ENCODE peak calls at places on chromosomes 3 and 15, in seven cellular contexts. R, L, K, P, G, Q and U are unnamed samples.

GRCh38 chr15:76512971-76513370 is 176.4 kb downstream of the ISL2 start:
- DNase-seq in P (no peak), K (no peak), Q (peak), L (no peak), G (no peak), R (no peak), U (no peak)

GRCh38 chr3:126451511-126451910 is 24.2 kb downstream of the ZXDC start:
- DNase-seq in G (no peak), R (no peak), P (no peak), K (peak), Q (no peak), L (no peak), U (no peak)

GRCh38 chr15:31285772-31286261 is 40.8 kb upstream of the KLF13 start:
- DNase-seq in P (no peak), G (no peak), K (no peak), L (no peak), Q (no peak), R (no peak), U (no peak)

GRCh38 chr15:45048784-45049631 is 26.0 kb downstream of the SORD start:
- DNase-seq in Q (peak), G (no peak), R (no peak), P (no peak), K (no peak), L (no peak), U (no peak)

GRCh38 chr15:40106203-40107161 is 2.2 kb downstream of the BMF start:
- DNase-seq in P (peak), K (peak), L (peak), R (no peak), G (no peak), Q (peak), U (no peak)

GRCh38 chr3:144369151-144369879 is 397.7 kb downstream of the DIPK2A start:
- DNase-seq in K (no peak), R (no peak), Q (no peak), P (peak), L (no peak), G (no peak), U (no peak)

GRCh38 chr3:102790742-102791141 is 355.9 kb downstream of the ZPLD1 start:
- DNase-seq in Q (peak), P (no peak), L (no peak), R (no peak), G (no peak), K (no peak), U (no peak)

GRCh38 chr15:45143946-45144345 is 14.2 kb downstream of the DUOX1 start:
- DNase-seq in K (no peak), L (no peak), Q (no peak), P (no peak), G (no peak), R (no peak), U (no peak)

GRCh38 chr3:139441656-139442055 is 34.7 kb downstream of the RBP2 start:
- DNase-seq in R (no peak), Q (no peak), K (no peak), P (no peak), L (no peak), G (no peak), U (no peak)

GRCh38 chr3:126467611-126467955 is 8.1 kb downstream of the ZXDC start:
- DNase-seq in P (no peak), G (no peak), Q (no peak), K (no peak), L (no peak), R (no peak), U (no peak)

GRCh38 chr3:41975421-41976103 is 13.7 kb upstream of the ULK4 start:
- DNase-seq in P (no peak), Q (no peak), R (no peak), K (no peak), L (no peak), G (no peak), U (no peak)

GRCh38 chr15:31275331-31276262 is 51.0 kb upstream of the KLF13 start:
- DNase-seq in G (no peak), K (peak), Q (no peak), R (no peak), P (peak), L (peak), U (no peak)

GRCh38 chr3:30271781-30272180 is 334.6 kb upstream of the TGFBR2 start:
- DNase-seq in P (no peak), L (no peak), K (no peak), G (no peak), R (no peak), Q (no peak), U (no peak)

GRCh38 chr15:74397239-74398068 is 30.0 kb upstream of the CYP11A1 start:
- DNase-seq in G (no peak), L (no peak), R (no peak), K (no peak), P (no peak), Q (no peak), U (no peak)

GRCh38 chr15:95152741-95153140 is 921.4 kb downstream of the MCTP2 start:
- DNase-seq in K (no peak), L (no peak), P (no peak), Q (no peak), R (no peak), G (no peak), U (no peak)

GRCh38 chr3:90016492-90017065 is 909.2 kb downstream of the EPHA3 start:
- DNase-seq in G (no peak), L (no peak), R (no peak), P (no peak), Q (no peak), K (no peak), U (no peak)

GRCh38 chr3:171850968-171851600 is 7.9 kb downstream of the TMEM212 start:
- DNase-seq in G (no peak), P (no peak), L (no peak), R (no peak), K (no peak), Q (no peak), U (no peak)
- H3K27ac ChIP-seq in G (no peak), P (no peak), L (no peak), R (no peak), K (no peak), Q (no peak), U (no peak)

DNA sequence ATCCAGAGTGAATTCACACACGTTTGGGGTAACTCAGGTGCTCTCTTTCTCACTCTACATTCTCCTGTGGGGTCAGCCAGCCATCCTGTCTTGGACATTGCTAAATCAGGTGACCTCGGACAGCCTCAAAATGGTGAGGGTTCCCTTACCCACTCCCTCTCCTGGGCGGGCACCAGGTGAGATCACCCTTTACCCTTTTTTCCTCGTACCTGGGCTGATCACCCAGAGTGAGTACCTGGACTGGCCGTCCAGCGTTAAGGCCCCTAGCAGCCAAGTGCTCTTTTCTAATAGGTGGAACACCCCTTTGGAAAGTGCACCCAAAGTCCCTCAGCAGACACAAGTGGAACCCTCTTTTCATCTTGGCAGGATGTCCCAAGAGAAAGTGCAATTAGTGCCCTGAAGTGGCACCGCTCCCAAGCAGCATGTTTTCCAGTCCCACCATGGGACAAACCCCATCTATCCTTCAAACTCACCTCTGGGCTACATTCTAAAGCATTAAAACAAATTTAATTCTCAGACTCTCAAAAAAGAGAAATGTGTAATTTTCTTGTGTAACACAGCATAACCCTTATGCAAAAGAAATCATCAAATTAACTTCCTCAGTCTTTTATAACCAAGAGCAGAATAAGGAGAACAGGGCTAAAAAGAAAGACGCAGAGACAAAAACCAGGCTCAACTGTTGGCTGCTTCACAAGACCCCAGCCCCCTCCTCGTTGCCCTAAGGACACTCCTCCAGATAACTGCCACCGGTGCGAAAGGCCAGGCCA is 20.7 kb downstream of the TRANK1 start:
- DNase-seq in G (no peak), L (no peak), R (no peak), P (peak), K (no peak), Q (no peak), U (no peak)
- H3K27ac ChIP-seq in G (no peak), L (no peak), R (no peak), P (no peak), K (no peak), Q (no peak), U (no peak)

GRCh38 chr3:50238549-50239026 is 2.6 kb downstream of the GNAI2 start:
- DNase-seq in P (no peak), L (peak), K (peak), Q (no peak), G (no peak), R (no peak), U (no peak)

GRCh38 chr3:50235716-50236483 is at the start of gene GNAI2:
- DNase-seq in P (peak), K (peak), L (peak), G (peak), R (peak), Q (peak), U (peak)

GRCh38 chr3:50237754-50238548 is 1.9 kb downstream of the GNAI2 start:
- DNase-seq in K (peak), Q (peak), P (peak), R (peak), G (no peak), L (peak), U (peak)

GRCh38 chr3:50236484-50237132 is 604 bp downstream of the GNAI2 start:
- DNase-seq in L (no peak), Q (no peak), P (peak), G (no peak), R (no peak), K (no peak), U (no peak)

DNA sequence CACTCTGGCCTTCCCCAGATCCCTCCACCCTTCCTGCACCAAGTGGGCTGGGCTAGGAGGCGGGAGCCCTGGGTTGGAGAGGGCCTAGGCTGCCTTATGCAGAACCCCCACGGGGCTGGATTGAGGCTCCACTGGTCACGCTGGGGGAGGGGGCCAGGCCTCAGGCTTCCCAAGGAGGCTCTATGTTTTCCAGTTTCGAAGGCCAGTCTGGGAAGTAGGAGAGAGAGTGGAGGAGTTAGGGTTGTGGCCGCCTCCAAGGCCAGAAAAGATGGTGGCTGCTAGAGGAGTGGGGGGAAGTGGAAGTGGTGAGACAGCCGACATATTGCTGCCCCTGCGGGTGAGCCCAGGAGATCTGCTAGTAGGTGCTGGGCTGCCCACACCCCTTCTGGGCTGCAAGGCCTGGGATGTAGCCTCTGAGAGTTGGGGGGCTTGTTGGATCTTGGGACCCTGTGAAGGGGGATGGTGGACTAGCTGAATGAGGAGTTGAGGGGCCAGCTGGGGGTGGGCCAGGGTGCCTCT is 1.2 kb downstream of the GNAI2 start:
- DNase-seq in R (peak), Q (no peak), L (peak), K (no peak), G (no peak), P (peak), U (peak)
- H3K27ac ChIP-seq in R (peak), Q (peak), L (peak), K (peak), G (peak), P (peak), U (peak)

DNA sequence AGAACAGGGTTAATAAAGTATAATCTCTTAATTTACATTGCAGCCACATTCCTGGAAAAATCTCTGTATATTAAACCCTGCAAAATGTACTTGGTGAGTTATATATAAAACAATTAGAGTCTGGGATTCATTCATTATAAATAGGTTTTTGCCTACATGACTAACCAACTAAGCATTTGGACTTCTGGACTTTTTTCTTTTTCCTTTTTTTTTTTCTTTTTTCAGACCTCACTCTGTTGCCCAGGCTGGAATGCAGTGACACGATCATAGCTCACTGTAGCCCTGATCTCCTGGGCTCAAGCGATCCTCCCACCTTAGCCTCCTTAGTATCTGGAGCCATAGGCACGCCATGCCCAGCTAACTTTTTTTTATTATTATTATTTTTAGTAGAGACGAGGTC is 4.5 kb downstream of the DNAJC13 start:
- DNase-seq in G (no peak), L (no peak), Q (peak), R (no peak), K (no peak), P (no peak), U (no peak)
- H3K27ac ChIP-seq in G (no peak), L (no peak), Q (peak), R (no peak), K (no peak), P (no peak), U (no peak)

GRCh38 chr3:157154563-157155333 is 5.2 kb downstream of the CCNL1 start:
- DNase-seq in P (no peak), Q (no peak), L (no peak), R (no peak), K (no peak), G (no peak), U (no peak)
- H3K27ac ChIP-seq in P (no peak), Q (no peak), L (peak), R (no peak), K (peak), G (no peak), U (peak)

DNA sequence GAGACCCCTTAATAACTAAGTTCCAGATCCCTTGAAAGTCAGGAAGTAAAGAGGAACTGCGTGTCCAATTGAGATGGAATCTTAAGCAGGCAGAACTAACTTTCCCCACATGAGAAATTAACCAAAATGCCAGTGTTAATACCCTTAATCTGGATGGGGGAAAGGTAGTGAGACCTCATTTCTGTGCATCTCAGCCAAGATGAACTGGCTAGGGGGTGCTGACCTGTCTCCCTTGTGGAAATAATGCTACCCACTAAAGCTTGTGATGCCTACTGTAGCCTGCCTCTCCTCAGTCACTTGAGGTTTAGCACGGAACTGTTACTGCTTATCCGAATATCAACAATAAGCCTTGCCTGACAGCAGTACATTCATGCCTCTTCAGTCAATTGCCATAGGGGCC is 15.1 kb downstream of the BOC start:
- DNase-seq in Q (no peak), P (no peak), G (no peak), L (no peak), R (no peak), K (no peak), U (no peak)
- H3K27ac ChIP-seq in Q (no peak), P (no peak), G (no peak), L (no peak), R (no peak), K (no peak), U (no peak)

DNA sequence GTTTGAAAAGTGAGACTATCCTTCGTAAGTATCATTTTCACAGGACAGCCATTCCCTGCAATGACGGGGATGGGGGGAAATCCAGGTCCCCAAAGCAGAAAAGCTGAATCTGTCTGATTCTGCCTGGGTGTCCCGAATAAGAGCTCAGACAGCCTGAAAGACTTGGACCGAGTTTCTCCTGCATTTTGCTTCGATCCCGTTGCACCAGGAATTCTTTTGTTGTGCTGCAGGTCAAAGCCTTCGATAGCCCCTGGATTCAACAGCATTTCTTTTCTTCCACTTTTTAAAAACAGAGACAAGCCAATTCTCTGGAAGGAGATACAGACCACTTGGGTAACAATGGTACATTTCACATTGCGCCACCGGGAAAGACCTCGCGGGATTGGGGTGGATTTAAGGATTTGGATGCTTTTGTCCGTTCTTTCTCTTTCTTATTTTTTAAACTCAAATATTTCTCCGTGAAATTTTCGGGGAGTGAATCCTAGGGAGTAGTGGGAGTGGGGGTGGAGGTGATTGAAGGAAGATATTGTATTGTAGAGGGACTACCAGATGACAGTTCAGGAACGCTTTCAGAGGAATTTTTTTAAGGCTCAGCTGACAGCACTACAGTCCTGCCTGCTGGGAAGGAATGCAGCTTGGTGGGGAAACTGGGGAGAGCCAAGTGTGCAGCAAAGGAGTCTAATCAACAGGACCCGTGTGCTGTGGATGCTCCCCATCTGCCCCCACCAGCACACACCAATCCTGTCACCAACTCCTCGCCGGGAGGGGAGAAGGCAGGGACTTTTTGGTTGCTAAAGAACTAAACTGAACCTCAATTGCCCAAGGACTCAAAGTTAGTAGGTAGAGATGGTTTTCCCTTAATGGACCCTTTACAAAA is 2.6 kb downstream of the SLITRK3 start:
- DNase-seq in G (no peak), K (no peak), L (no peak), R (no peak), P (peak), Q (no peak), U (no peak)
- H3K27ac ChIP-seq in G (no peak), K (no peak), L (no peak), R (no peak), P (no peak), Q (no peak), U (no peak)

DNA sequence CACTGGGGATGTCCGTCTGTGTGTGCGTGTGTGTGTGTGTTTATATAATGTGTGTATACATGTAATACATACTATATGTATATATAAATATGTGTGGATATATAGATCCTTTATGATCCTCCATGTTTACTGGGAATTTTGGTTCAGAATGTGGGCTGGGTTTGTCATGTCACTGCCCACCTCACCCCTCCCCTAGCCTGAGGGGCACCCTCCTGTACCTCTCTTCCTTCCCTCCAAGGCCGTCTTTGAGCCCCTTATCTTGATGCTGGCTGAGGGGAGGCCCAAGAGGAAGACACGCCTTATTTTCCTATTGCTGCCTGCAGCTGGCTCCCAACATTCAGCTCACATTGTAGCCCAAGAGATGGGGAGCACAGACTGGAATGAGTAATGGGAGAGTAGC is 2.3 kb downstream of the TMEM43 start:
- DNase-seq in P (no peak), L (no peak), K (no peak), R (no peak), Q (no peak), G (no peak), U (no peak)
- H3K27ac ChIP-seq in P (no peak), L (peak), K (peak), R (no peak), Q (no peak), G (no peak), U (no peak)